ENCODE peak calls at places on chromosomes 13 and 19, in five cellular contexts. P, A, E, B and H are unnamed samples.

GRCh38 chr19:39187552-39187943 is 9.2 kb upstream of the NCCRP1 start:
- DNase-seq in A (no peak), P (no peak), B (no peak), E (no peak), H (no peak)

GRCh38 chr13:20127563-20128458 is 33.0 kb downstream of the GJA3 start:
- DNase-seq in P (peak), E (peak), B (peak), A (peak), H (peak)

GRCh38 chr19:16860118-16860517 is 28.7 kb upstream of the F2RL3 start:
- DNase-seq in P (no peak), A (no peak), E (no peak), B (no peak), H (no peak)

GRCh38 chr19:16371540-16371986 is 46.9 kb downstream of the KLF2 start:
- DNase-seq in P (no peak), B (no peak), E (no peak), A (no peak), H (no peak)

GRCh38 chr13:49240017-49240416 is 7.7 kb upstream of the CDADC1 start:
- DNase-seq in B (peak), P (peak), E (peak), A (no peak), H (no peak)

GRCh38 chr13:64675256-64675892 is 2554.8 kb downstream of the PCDH9 start:
- DNase-seq in A (no peak), E (peak), B (peak), P (peak), H (no peak)

GRCh38 chr19:49503582-49503962 is 7.3 kb downstream of the RPS11 start:
- DNase-seq in E (no peak), B (no peak), A (no peak), P (no peak), H (no peak)

GRCh38 chr13:90454002-90454636 is 893.4 kb upstream of the MIR17HG start:
- DNase-seq in A (no peak), B (no peak), P (no peak), E (no peak), H (no peak)

GRCh38 chr19:50978772-50979390 is 4.8 kb downstream of the KLK7 start:
- DNase-seq in P (no peak), B (no peak), E (no peak), A (no peak), H (no peak)

GRCh38 chr13:73477441-73477840 is 418.6 kb downstream of the KLF5 start:
- DNase-seq in A (no peak), B (no peak), P (no peak), E (no peak), H (no peak)

GRCh38 chr13:52599853-52600603 is 42.2 kb upstream of the HNRNPA1L2 start:
- DNase-seq in B (no peak), P (peak), A (peak), E (no peak), H (no peak)
- H3K14ac ChIP-seq in B (no peak), P (peak), A (no peak), E (no peak), H (no peak)

DNA sequence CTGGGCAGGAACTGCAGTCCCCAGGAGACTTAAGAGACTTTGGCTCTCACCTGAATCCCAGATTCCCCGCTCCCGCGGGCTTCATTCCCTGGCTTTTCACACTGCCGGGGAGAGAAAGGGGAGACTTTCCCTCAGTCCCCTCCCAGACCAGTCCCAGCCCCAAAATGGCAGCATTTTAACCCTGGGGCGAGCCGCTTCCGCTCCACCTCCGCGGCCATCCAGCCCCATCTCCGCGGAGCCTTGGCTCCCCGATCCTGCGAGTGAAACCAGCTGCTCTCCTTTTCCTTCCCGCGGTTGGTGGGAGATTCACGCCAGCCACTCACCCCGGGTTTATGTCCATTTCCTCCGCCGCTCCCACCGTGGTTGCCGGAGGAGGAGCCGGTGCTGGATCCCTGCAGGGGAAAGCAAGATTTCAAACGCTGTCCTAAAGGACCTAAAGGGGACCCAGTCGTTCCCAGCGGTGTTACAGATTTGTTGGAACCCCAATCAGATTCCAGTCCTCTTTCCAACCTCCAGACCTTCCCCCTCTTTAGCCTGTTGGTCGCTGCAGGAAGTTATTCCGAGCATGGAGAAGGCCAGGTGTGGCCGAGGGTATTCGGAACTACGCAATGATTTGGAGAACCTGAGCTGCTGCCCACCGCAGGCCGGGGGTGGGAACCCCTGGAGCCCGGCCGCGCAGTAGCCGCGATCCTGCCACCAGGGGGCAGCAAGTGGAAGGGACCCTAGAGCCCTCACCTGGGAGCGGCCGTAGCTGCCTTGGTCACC is 3.4 kb downstream of the DMKN start:
- DNase-seq in B (peak), A (peak), E (peak), P (peak), H (peak)
- H3K23ac ChIP-seq in B (no peak), A (no peak), E (no peak), P (peak), H (peak)

GRCh38 chr19:3868770-3869456 is at the start of gene ZFR2:
- DNase-seq in P (no peak), E (no peak), A (peak), B (no peak), H (no peak)
- H3K4me3 ChIP-seq in P (no peak), E (no peak), A (peak), B (peak), H (peak)

GRCh38 chr13:27960362-27961226 is 8.5 kb downstream of the CDX2 start:
- DNase-seq in P (no peak), B (no peak), A (peak), E (peak), H (no peak)
- H3K14ac ChIP-seq in P (no peak), B (no peak), A (no peak), E (no peak), H (no peak)

GRCh38 chr19:9912551-9913236 is 23.6 kb downstream of the OLFM2 start:
- DNase-seq in P (no peak), B (no peak), A (no peak), E (no peak), H (no peak)
- H3K23ac ChIP-seq in P (no peak), B (no peak), A (no peak), E (no peak), H (no peak)

DNA sequence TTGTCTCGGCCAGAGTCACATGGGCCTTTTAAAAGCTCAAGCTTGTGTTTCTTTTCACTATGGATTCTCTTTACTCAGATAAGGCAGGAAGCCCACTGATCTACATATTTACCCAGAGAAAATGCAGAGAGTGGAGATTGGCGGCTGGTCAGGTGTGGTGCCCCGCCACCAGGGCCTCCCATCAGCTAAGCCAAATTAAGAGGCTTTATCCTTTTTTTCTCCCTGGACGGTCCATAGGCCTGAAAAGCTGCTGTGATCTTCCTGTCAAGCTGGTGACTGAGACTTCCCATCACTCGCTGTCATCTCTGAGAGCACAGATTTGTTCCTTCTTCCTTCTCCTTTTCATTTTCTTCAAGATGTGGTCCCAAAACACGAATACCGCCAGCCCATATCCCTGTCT is 1.9 kb downstream of the SAFB start:
- DNase-seq in E (no peak), A (no peak), B (no peak), P (no peak), H (no peak)
- H3K4me3 ChIP-seq in E (peak), A (peak), B (no peak), P (peak), H (peak)

GRCh38 chr19:18670313-18670712 is 13.2 kb upstream of the CRTC1 start:
- DNase-seq in E (no peak), B (no peak), P (no peak), A (no peak), H (no peak)

GRCh38 chr19:18669883-18670282 is 13.6 kb upstream of the CRTC1 start:
- DNase-seq in E (no peak), B (no peak), A (no peak), P (no peak), H (no peak)

GRCh38 chr19:18671303-18672043 is 12.0 kb upstream of the CRTC1 start:
- DNase-seq in E (no peak), A (no peak), P (no peak), B (no peak), H (no peak)

GRCh38 chr19:18672606-18673337 is 10.7 kb upstream of the CRTC1 start:
- DNase-seq in P (peak), B (no peak), E (peak), A (no peak), H (no peak)

GRCh38 chr19:18672044-18672451 is 11.4 kb upstream of the CRTC1 start:
- DNase-seq in E (no peak), A (no peak), B (no peak), P (no peak), H (no peak)
- H3K14ac ChIP-seq in E (no peak), A (no peak), B (no peak), P (no peak), H (peak)

DNA sequence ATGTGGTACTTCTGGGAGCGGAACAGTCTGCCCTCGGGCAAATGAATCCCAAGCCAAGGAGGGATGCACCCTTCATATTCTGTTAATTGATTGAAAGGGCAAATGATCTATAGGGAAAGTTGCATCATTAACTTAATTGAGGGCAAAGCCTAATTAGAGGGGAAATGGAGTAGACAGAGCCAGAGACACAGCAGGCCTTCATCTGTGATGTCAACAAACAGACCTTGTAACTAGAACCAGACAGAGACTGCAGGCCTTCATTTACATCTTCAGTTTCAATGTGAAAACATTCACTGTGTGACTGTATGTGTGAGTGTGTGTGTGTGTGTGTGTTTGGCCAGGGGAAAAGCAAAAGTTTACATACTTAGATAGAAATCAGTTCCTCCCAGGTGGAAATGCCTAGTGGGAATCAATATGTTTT is 126.4 kb downstream of the SPRY2 start:
- DNase-seq in A (no peak), P (peak), B (no peak), E (peak), H (no peak)
- H3K23ac ChIP-seq in A (no peak), P (peak), B (no peak), E (no peak), H (no peak)